ENCODE peak calls at places on chromosomes 2 and 18, in five cellular contexts. One of them, this sample, is unnamed.

GRCh38 chr2:158760887-158761286 is 34.2 kb upstream of the DAPL1 start:
- DNase-seq in heart right ventricle: no peak
- DNase-seq in IMR-90: no peak
- DNase-seq in brain microvascular endothelial cell: no peak
- DNase-seq in RWPE2: no peak
- DNase-seq in this sample: no peak

GRCh38 chr2:47221956-47222355 is 66.8 kb upstream of the STPG4 start:
- DNase-seq in brain microvascular endothelial cell: peak
- DNase-seq in heart right ventricle: no peak
- DNase-seq in IMR-90: peak
- DNase-seq in RWPE2: no peak
- DNase-seq in this sample: no peak

GRCh38 chr2:240124651-240125030 is 11.5 kb downstream of the COPS9 start:
- DNase-seq in RWPE2: no peak
- DNase-seq in heart right ventricle: no peak
- DNase-seq in IMR-90: no peak
- DNase-seq in brain microvascular endothelial cell: no peak
- DNase-seq in this sample: no peak

GRCh38 chr2:200713003-200713703 is 98.6 kb upstream of the BZW1 start:
- DNase-seq in brain microvascular endothelial cell: peak
- DNase-seq in heart right ventricle: peak
- DNase-seq in IMR-90: peak
- DNase-seq in RWPE2: peak
- DNase-seq in this sample: peak

GRCh38 chr2:10720983-10721343 is 467 bp upstream of the ATP6V1C2 start:
- DNase-seq in heart right ventricle: no peak
- DNase-seq in RWPE2: no peak
- DNase-seq in brain microvascular endothelial cell: no peak
- DNase-seq in IMR-90: no peak
- DNase-seq in this sample: no peak

GRCh38 chr2:138356178-138356577 is 145.4 kb upstream of the SPOPL start:
- DNase-seq in IMR-90: peak
- DNase-seq in heart right ventricle: no peak
- DNase-seq in brain microvascular endothelial cell: no peak
- DNase-seq in RWPE2: no peak
- DNase-seq in this sample: no peak

GRCh38 chr2:44772670-44773378 is 168.7 kb upstream of the SIX3 start:
- DNase-seq in brain microvascular endothelial cell: no peak
- DNase-seq in RWPE2: no peak
- DNase-seq in IMR-90: no peak
- DNase-seq in heart right ventricle: no peak
- DNase-seq in this sample: no peak

GRCh38 chr2:104864751-104865470 is 11.0 kb downstream of the POU3F3 start:
- DNase-seq in brain microvascular endothelial cell: no peak
- DNase-seq in RWPE2: no peak
- DNase-seq in IMR-90: no peak
- DNase-seq in heart right ventricle: no peak
- DNase-seq in this sample: no peak

DNA sequence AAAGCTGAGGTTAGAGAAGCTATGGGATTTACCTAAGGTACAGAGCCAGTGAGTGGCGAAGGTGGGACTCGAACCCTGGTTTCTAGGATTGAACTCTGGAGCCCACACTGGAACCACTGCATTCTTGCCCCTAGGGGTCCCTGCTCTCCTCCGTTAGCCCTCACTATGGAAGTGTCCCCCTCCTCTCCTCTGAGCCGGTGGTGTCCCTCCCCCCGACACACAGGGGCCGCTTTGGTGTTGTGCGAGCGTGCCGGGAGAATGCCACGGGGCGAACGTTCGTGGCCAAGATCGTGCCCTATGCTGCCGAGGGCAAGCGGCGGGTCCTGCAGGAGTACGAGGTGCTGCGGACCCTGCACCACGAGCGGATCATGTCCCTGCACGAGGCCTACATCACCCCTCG is 8.5 kb upstream of the GMPPA start:
- DNase-seq in IMR-90: no peak
- DNase-seq in RWPE2: no peak
- DNase-seq in brain microvascular endothelial cell: no peak
- DNase-seq in heart right ventricle: no peak
- DNase-seq in this sample: no peak
- TF ChIP-seq CTCF in IMR-90: peak
- TF ChIP-seq CTCF in RWPE2: no peak
- TF ChIP-seq CTCF in brain microvascular endothelial cell: peak
- TF ChIP-seq CTCF in heart right ventricle: no peak
- TF ChIP-seq CTCF in this sample: peak

GRCh38 chr2:5367321-5367720 is 324.9 kb upstream of the SOX11 start:
- DNase-seq in RWPE2: no peak
- DNase-seq in IMR-90: no peak
- DNase-seq in heart right ventricle: no peak
- DNase-seq in brain microvascular endothelial cell: no peak
- DNase-seq in this sample: no peak

GRCh38 chr2:5364361-5364760 is 327.8 kb upstream of the SOX11 start:
- DNase-seq in IMR-90: no peak
- DNase-seq in RWPE2: no peak
- DNase-seq in brain microvascular endothelial cell: peak
- DNase-seq in heart right ventricle: no peak
- DNase-seq in this sample: no peak

GRCh38 chr2:5368263-5368662 is 323.9 kb upstream of the SOX11 start:
- DNase-seq in IMR-90: no peak
- DNase-seq in heart right ventricle: no peak
- DNase-seq in brain microvascular endothelial cell: no peak
- DNase-seq in RWPE2: no peak
- DNase-seq in this sample: no peak

GRCh38 chr2:5360081-5360480 is 332.1 kb upstream of the SOX11 start:
- DNase-seq in brain microvascular endothelial cell: no peak
- DNase-seq in heart right ventricle: no peak
- DNase-seq in RWPE2: no peak
- DNase-seq in IMR-90: no peak
- DNase-seq in this sample: no peak

GRCh38 chr2:5365871-5366461 is 326.2 kb upstream of the SOX11 start:
- DNase-seq in brain microvascular endothelial cell: peak
- DNase-seq in IMR-90: peak
- DNase-seq in RWPE2: no peak
- DNase-seq in heart right ventricle: peak
- DNase-seq in this sample: peak
- TF ChIP-seq CTCF in brain microvascular endothelial cell: peak
- TF ChIP-seq CTCF in IMR-90: no peak
- TF ChIP-seq CTCF in RWPE2: peak
- TF ChIP-seq CTCF in heart right ventricle: peak
- TF ChIP-seq CTCF in this sample: peak

GRCh38 chr2:149451417-149452165 is 121.2 kb downstream of the LYPD6 start:
- DNase-seq in IMR-90: no peak
- DNase-seq in brain microvascular endothelial cell: no peak
- DNase-seq in heart right ventricle: no peak
- DNase-seq in RWPE2: no peak
- DNase-seq in this sample: no peak

GRCh38 chr2:149458502-149458901 is 128.1 kb downstream of the LYPD6 start:
- DNase-seq in heart right ventricle: no peak
- DNase-seq in RWPE2: no peak
- DNase-seq in brain microvascular endothelial cell: no peak
- DNase-seq in IMR-90: no peak
- DNase-seq in this sample: no peak

GRCh38 chr2:149456285-149456684 is 125.9 kb downstream of the LYPD6 start:
- DNase-seq in RWPE2: no peak
- DNase-seq in IMR-90: no peak
- DNase-seq in brain microvascular endothelial cell: no peak
- DNase-seq in heart right ventricle: no peak
- DNase-seq in this sample: no peak
- TF ChIP-seq CTCF in RWPE2: no peak
- TF ChIP-seq CTCF in IMR-90: no peak
- TF ChIP-seq CTCF in brain microvascular endothelial cell: no peak
- TF ChIP-seq CTCF in heart right ventricle: no peak
- TF ChIP-seq CTCF in this sample: no peak

GRCh38 chr2:232581725-232582124 is 31.2 kb downstream of the EIF4E2 start:
- DNase-seq in RWPE2: no peak
- DNase-seq in heart right ventricle: no peak
- DNase-seq in brain microvascular endothelial cell: no peak
- DNase-seq in IMR-90: no peak
- DNase-seq in this sample: no peak

GRCh38 chr2:232580648-232580981 is 30.1 kb downstream of the EIF4E2 start:
- DNase-seq in heart right ventricle: no peak
- DNase-seq in IMR-90: no peak
- DNase-seq in brain microvascular endothelial cell: no peak
- DNase-seq in RWPE2: no peak
- DNase-seq in this sample: no peak

GRCh38 chr2:232587527-232587926 is 37.0 kb downstream of the EIF4E2 start:
- DNase-seq in heart right ventricle: no peak
- DNase-seq in brain microvascular endothelial cell: no peak
- DNase-seq in IMR-90: no peak
- DNase-seq in RWPE2: no peak
- DNase-seq in this sample: no peak

GRCh38 chr2:232586943-232587342 is 36.5 kb downstream of the EIF4E2 start:
- DNase-seq in heart right ventricle: no peak
- DNase-seq in IMR-90: no peak
- DNase-seq in brain microvascular endothelial cell: no peak
- DNase-seq in RWPE2: no peak
- DNase-seq in this sample: no peak

GRCh38 chr2:232584238-232584637 is 33.7 kb downstream of the EIF4E2 start:
- DNase-seq in RWPE2: no peak
- DNase-seq in IMR-90: no peak
- DNase-seq in brain microvascular endothelial cell: no peak
- DNase-seq in heart right ventricle: no peak
- DNase-seq in this sample: no peak
- TF ChIP-seq CTCF in RWPE2: no peak
- TF ChIP-seq CTCF in IMR-90: no peak
- TF ChIP-seq CTCF in brain microvascular endothelial cell: no peak
- TF ChIP-seq CTCF in heart right ventricle: no peak
- TF ChIP-seq CTCF in this sample: no peak

DNA sequence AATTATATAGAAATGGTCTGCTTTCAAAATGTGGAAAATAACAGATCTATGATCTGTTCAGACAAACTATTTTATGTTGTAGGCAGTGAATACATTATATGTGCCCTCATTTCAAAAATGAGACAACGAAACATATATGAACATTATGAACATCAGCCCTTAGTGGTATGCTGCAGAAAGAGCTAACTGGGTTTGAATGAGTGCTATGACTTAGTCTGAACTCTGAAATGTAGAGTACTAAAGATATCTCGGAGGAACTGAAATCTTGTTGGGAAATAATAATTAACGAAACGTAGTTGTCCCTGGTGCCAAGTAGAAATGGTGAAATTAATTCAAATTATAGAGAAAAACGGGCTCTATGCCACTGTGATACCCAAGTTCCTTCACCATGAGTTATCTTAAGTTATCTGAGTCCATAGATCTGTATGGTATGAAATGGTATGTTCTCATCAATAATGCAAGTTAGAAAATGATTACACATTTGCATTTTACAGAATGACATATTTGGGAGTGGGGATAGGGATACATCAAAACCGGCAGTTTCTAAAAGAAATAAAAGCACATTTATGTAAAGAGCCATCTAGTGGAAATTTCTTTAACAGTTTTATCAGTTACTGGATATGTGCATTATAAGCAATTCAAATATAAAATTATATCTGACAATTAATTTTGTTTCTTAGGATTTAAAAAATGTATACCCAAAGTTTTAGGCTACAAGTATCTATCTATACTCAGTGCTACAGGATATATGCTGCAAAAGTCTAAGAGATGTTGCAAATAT is 26.7 kb downstream of the STARD6 start:
- DNase-seq in RWPE2: no peak
- DNase-seq in heart right ventricle: no peak
- DNase-seq in IMR-90: no peak
- DNase-seq in brain microvascular endothelial cell: no peak
- DNase-seq in this sample: no peak
- TF ChIP-seq CTCF in RWPE2: peak
- TF ChIP-seq CTCF in heart right ventricle: peak
- TF ChIP-seq CTCF in IMR-90: no peak
- TF ChIP-seq CTCF in brain microvascular endothelial cell: no peak
- TF ChIP-seq CTCF in this sample: no peak

GRCh38 chr2:37898448-37898847 is 26.6 kb upstream of the RMDN2 start:
- DNase-seq in heart right ventricle: no peak
- DNase-seq in RWPE2: no peak
- DNase-seq in IMR-90: no peak
- DNase-seq in brain microvascular endothelial cell: no peak
- DNase-seq in this sample: no peak

GRCh38 chr2:37897511-37897910 is 27.6 kb upstream of the RMDN2 start:
- DNase-seq in brain microvascular endothelial cell: no peak
- DNase-seq in IMR-90: no peak
- DNase-seq in RWPE2: no peak
- DNase-seq in heart right ventricle: no peak
- DNase-seq in this sample: no peak

GRCh38 chr2:37895135-37895534 is 30.0 kb upstream of the RMDN2 start:
- DNase-seq in brain microvascular endothelial cell: no peak
- DNase-seq in heart right ventricle: no peak
- DNase-seq in IMR-90: no peak
- DNase-seq in RWPE2: no peak
- DNase-seq in this sample: no peak

GRCh38 chr2:37894601-37895000 is 30.5 kb upstream of the RMDN2 start:
- DNase-seq in IMR-90: peak
- DNase-seq in RWPE2: no peak
- DNase-seq in brain microvascular endothelial cell: no peak
- DNase-seq in heart right ventricle: no peak
- DNase-seq in this sample: no peak

DNA sequence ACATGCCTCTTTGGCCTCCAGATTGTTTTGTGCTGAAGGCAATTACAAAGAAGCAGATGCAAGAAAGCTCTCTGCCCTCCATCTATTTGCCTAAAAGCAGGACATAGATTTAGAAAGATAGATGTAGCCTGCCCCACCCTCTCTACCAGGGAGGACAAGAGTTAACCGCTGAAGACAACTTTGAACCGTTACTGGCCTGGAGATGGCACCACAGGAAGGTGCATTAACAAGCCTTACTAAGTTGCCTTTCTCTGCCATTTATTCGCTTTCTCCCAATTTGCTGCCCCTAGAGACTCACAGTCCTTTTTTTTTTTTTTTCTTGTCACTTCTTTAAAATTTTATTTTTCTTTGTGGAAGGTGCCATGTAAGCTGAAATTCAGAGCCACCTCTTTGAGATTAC is 28.8 kb upstream of the RMDN2 start:
- DNase-seq in heart right ventricle: no peak
- DNase-seq in RWPE2: no peak
- DNase-seq in brain microvascular endothelial cell: no peak
- DNase-seq in IMR-90: no peak
- DNase-seq in this sample: no peak
- TF ChIP-seq CTCF in heart right ventricle: no peak
- TF ChIP-seq CTCF in RWPE2: peak
- TF ChIP-seq CTCF in brain microvascular endothelial cell: peak
- TF ChIP-seq CTCF in IMR-90: peak
- TF ChIP-seq CTCF in this sample: no peak

GRCh38 chr18:34744569-34744968 is 34.5 kb downstream of the DTNA start:
- DNase-seq in heart right ventricle: no peak
- DNase-seq in RWPE2: no peak
- DNase-seq in brain microvascular endothelial cell: no peak
- DNase-seq in IMR-90: no peak
- DNase-seq in this sample: no peak
- TF ChIP-seq CTCF in heart right ventricle: no peak
- TF ChIP-seq CTCF in RWPE2: no peak
- TF ChIP-seq CTCF in brain microvascular endothelial cell: no peak
- TF ChIP-seq CTCF in IMR-90: no peak
- TF ChIP-seq CTCF in this sample: no peak

This sample was measured in type B pancreatic cell.